ENCODE peak calls at places on chromosomes 5 and 9, in five cellular contexts. W is H1, L is mesenchymal stem cell, U is neuronal stem cell, D is trophoblast cell. G is an unnamed sample.

GRCh38 chr5:127060470-127060985 is 12.8 kb downstream of the C5orf63 start:
- DNase-seq in W (no peak), L (no peak), U (no peak), D (no peak), G (no peak)

GRCh38 chr9:120445974-120446373 is 134.0 kb downstream of the CDK5RAP2 start:
- DNase-seq in W (no peak), L (no peak), U (no peak), D (no peak), G (no peak)

GRCh38 chr9:127589955-127590370 is 22.1 kb upstream of the STXBP1 start:
- DNase-seq in W (no peak), L (peak; percentile 77), U (peak; percentile 68), D (peak; percentile 93), G (peak; percentile 70)

GRCh38 chr9:8717146-8717545 is 917.6 kb upstream of the DMAC1 start:
- DNase-seq in W (no peak), L (peak; percentile 35), U (no peak), D (no peak), G (no peak)

GRCh38 chr9:73067074-73067473 is 84.6 kb upstream of the ANXA1 start:
- DNase-seq in W (no peak), L (no peak), U (no peak), D (no peak), G (peak; percentile 39)

GRCh38 chr5:157541452-157542118 is 34.0 kb downstream of the ADAM19 start:
- DNase-seq in W (no peak), L (no peak), U (no peak), D (no peak), G (no peak)

GRCh38 chr9:89543057-89543456 is 45.1 kb upstream of the SEMA4D start:
- DNase-seq in W (no peak), L (no peak), U (no peak), D (no peak), G (no peak)

GRCh38 chr5:73018892-73019291 is 63.1 kb downstream of the FCHO2 start:
- DNase-seq in W (no peak), L (no peak), U (no peak), D (no peak), G (no peak)

GRCh38 chr5:531749-532315 is 7.6 kb upstream of the SLC9A3 start:
- DNase-seq in W (no peak), L (no peak), U (no peak), D (no peak), G (no peak)

GRCh38 chr5:52668139-52668538 is 119.6 kb upstream of the ITGA1 start:
- DNase-seq in W (no peak), L (no peak), U (no peak), D (no peak), G (no peak)

GRCh38 chr5:77960863-77961396 is 184.8 kb upstream of the TBCA start:
- DNase-seq in W (no peak), L (no peak), U (no peak), D (no peak), G (no peak)

GRCh38 chr5:176806137-176806536 is 4.2 kb upstream of the UNC5A start:
- DNase-seq in W (no peak), L (peak; percentile 14), U (no peak), D (peak; percentile 41), G (no peak)

DNA sequence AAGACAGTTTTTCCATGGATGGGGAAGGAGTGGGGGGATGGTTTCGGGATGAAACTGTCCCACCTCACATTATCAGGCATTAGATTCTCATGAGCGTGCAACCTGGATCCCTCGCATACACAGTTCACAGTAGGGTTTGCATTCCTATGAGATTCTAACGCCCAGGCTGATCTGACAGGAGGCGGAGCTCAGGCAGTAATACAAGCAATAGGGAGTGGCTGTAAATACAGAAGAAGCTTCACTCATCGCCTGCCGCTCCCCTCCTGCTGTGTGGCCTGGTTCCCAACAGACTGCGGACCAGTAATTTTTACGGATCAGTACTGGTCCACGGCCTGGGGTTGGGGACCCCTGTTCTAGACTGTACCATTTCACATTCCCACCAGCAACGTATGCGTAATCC is 68.3 kb upstream of the OTULINL start:
- DNase-seq in W (no peak), L (no peak), U (no peak), D (peak; percentile 32), G (no peak)
- H2BK12ac ChIP-seq in W (no peak overlapping the region), L (no peak overlapping the region), U (no peak overlapping the region), D (no peak overlapping the region), G (no peak overlapping the region)

DNA sequence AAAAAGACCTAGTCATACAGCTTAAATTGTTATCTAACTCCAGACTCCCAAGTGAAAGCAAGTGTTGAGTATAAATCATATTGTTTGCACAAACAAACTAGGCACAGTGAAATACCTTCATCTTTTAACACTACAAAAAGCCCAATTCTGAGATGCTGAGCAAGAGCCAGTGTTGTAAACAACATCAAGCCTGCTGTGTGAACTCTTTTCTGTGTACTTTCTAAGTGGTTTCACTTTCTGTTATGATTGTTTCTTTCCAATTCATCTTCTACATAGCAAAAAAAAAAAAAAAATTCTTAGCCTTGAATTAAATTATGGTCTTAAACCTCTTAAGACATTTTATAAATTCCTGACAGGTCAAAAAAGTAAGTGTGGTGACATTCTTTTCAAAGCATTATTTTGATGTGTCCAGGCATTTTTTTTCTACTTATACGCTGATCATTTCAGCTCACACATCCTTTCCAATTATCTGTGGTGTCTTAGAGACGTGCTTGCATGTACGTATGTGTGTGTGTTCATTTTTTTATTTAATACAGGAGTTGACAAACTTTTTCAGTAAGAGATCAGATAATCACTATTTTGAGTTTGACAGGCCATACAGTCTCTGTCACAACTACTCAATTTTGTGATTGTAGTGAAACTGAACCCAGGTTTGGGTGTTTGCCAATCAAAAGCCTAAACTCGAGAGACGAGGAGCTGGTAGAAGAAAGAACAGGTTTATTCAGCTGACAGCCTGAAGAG is 556.1 kb downstream of the CDH9 start:
- DNase-seq in W (no peak), L (peak; percentile 7), U (no peak), D (no peak), G (no peak)
- H2BK12ac ChIP-seq in W (no peak overlapping the region), L (no peak overlapping the region), U (no peak overlapping the region), D (no peak overlapping the region), G (no peak overlapping the region)

DNA sequence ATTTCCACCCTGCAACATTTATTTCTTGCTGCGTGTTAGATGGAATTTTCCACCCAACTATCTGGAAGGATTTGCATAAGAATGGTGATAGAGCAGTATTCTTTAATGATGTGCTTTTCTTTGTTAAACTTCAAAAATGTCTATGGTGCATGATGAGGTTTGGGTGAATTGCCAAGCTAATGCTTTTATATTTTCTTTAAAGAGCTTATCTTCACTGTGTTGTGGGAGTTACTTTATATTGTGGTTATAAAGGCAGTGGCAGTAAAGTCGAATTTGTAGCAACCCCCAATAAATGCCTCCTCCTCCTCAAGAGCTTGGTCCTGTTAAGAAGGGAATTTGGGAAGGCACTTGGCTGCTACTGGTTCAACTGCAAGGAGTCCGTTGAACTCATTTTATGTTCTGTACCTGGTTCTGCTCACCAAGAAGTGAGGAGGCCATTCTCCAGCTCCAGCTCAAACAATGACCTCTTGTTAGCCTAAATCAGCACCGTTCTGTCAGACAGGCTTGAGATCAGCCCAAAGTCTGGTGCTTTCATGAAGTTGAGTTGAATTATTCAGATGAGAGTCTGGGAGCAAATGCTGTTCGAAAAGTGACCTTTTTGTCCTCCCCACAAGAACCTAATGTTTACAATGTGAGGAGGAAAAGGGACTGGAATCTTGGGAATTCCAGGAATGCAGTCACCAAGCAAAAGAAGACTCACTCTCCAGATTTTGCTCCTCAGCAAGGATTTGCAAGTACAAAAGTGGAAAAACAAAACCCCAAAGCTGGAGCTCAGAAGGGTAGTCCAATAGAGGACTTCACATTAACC is 217.0 kb downstream of the TMEM38B start:
- DNase-seq in W (peak; percentile 41), L (peak; percentile 17), U (peak; percentile 82), D (peak; percentile 19), G (peak; percentile 43)
- H2BK12ac ChIP-seq in W (peak overlapping the region; percentile 89), L (no peak overlapping the region), U (no peak overlapping the region), D (peak overlapping the region; percentile 19), G (peak overlapping the region; percentile 87)

DNA sequence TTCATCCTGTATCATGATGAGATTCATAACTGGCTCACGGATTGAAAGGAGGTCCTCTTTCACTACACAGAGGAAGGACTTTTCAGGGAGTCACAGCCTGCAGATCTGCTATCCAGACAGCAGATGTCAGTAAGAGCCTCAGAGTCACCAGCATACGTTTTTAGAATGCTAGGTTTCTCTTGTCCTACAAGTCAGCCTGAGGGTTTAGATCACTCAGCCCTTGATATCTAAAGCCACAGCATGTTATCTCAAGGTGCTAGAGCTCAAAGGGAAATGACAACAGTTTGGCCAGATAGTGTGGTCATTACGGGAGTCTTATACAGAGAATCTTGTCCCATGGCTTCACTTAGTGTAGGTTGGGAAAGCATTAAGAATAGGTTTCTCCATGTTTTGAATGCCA is 30.9 kb upstream of the SLC46A2 start:
- DNase-seq in W (no peak), L (peak; percentile 52), U (no peak), D (peak; percentile 69), G (peak; percentile 37)
- H2BK12ac ChIP-seq in W (no peak overlapping the region), L (no peak overlapping the region), U (no peak overlapping the region), D (no peak overlapping the region), G (no peak overlapping the region)

GRCh38 chr5:2430606-2431005 is 320.9 kb downstream of the IRX2 start:
- DNase-seq in W (no peak), L (no peak), U (no peak), D (no peak), G (no peak)
- H2BK12ac ChIP-seq in W (no peak overlapping the region), L (no peak overlapping the region), U (no peak overlapping the region), D (no peak overlapping the region), G (no peak overlapping the region)

DNA sequence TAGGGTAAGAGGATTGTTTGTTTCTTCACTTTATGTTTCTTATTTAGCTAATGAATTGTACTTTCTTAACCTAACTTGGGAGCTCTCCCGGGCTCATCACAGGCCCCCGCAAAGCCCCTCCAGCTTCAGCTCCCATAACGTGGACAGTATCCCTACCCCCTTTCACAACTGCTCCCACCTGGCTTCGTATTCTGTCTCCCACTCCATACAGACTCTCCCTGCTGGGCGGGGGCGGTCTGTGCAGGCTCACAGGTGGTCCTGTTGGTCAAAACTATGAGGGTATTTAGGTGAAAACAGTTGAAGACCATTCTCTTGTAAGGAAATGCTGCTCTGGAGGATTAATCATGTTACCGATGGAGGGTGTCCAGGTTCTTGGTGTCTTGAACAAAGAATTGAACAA is 805.3 kb downstream of the SEMA5A start:
- DNase-seq in W (no peak), L (no peak), U (no peak), D (no peak), G (no peak)
- H2BK12ac ChIP-seq in W (no peak overlapping the region), L (no peak overlapping the region), U (no peak overlapping the region), D (no peak overlapping the region), G (no peak overlapping the region)

GRCh38 chr9:136597141-136597885 is 51.5 kb upstream of the NOTCH1 start:
- DNase-seq in W (no peak), L (no peak), U (no peak), D (no peak), G (no peak)
- H2BK12ac ChIP-seq in W (peak overlapping the region; percentile 84), L (peak overlapping the region; percentile 52), U (peak overlapping the region; percentile 67), D (peak overlapping the region; percentile 15), G (no peak overlapping the region)

DNA sequence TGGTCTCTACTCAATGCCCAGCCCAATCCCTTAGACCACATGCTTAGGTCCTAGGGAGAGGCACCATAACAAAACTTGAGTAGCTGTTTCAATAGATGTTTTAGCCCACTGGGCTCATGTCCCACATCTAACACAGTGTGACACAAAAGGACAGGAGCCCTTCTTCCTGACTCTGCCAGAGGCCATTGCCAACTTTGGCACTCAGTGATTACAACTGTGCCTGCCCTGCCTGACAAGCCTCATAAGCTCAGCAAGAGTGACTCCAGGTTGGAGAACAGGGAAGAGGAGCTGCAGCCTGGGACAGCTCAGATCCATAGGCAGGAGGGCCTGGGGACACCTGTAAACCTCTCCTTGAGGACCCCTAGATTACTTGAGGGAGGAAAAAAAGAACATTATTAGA is 230.8 kb downstream of the ENC1 start:
- DNase-seq in W (no peak), L (no peak), U (no peak), D (no peak), G (no peak)
- H2BK12ac ChIP-seq in W (no peak overlapping the region), L (no peak overlapping the region), U (no peak overlapping the region), D (peak overlapping the region; percentile 89), G (no peak overlapping the region)

G was measured in H9.